ENCODE peak calls at places on chromosomes 13 and 19, in seven cellular contexts. W, T, Q, M, L, S and A are unnamed samples. For H3K9me3 and H3K4me1, the result is how much of the 10 kb centered on the place peaks cover.

GRCh38 chr13:36158606-36159005 is 27.4 kb upstream of the DCLK1 start:
- DNase-seq in S (no peak), T (no peak), W (no peak), Q (no peak), L (no peak), M (peak), A (no peak)

GRCh38 chr13:72255908-72256307 is 388.9 kb upstream of the DACH1 start:
- DNase-seq in L (no peak), T (no peak), S (no peak), W (peak), M (peak), Q (peak), A (no peak)

GRCh38 chr13:93004919-93005318 is 221.7 kb upstream of the GPC6 start:
- DNase-seq in S (no peak), L (no peak), M (no peak), Q (peak), T (no peak), W (no peak), A (no peak)

GRCh38 chr13:77040835-77041234 is 13.9 kb upstream of the FBXL3 start:
- DNase-seq in S (no peak), W (no peak), L (no peak), Q (no peak), T (no peak), M (no peak), A (no peak)

GRCh38 chr19:6126335-6126974 is 9.0 kb upstream of the ACSBG2 start:
- DNase-seq in M (peak), W (peak), L (no peak), S (no peak), Q (peak), T (no peak), A (no peak)

GRCh38 chr13:99275093-99275469 is 16.9 kb upstream of the GPR18 start:
- DNase-seq in M (peak), S (no peak), W (no peak), L (no peak), Q (no peak), T (peak), A (no peak)

GRCh38 chr19:6248856-6249255 is 30.9 kb downstream of the MLLT1 start:
- DNase-seq in T (no peak), S (no peak), W (no peak), L (no peak), Q (no peak), M (no peak), A (no peak)

GRCh38 chr19:41023193-41023592 is 32.1 kb downstream of the CYP2B6 start:
- DNase-seq in M (no peak), Q (no peak), W (no peak), T (no peak), S (no peak), L (no peak), A (no peak)

GRCh38 chr13:42041017-42041683 is 7.3 kb upstream of the DGKH start:
- DNase-seq in T (peak), Q (peak), W (peak), M (peak), S (no peak), L (no peak), A (peak)

GRCh38 chr19:54154603-54155345 is 4.7 kb downstream of the LENG1 start:
- DNase-seq in T (peak), W (no peak), Q (no peak), S (no peak), M (peak), L (no peak), A (no peak)

GRCh38 chr19:5289060-5289990 is 51.3 kb downstream of the PTPRS start:
- DNase-seq in W (no peak), L (no peak), M (no peak), Q (no peak), T (no peak), S (no peak), A (no peak)

GRCh38 chr19:27765912-27766725 is 1446.8 kb downstream of the UQCRFS1 start:
- DNase-seq in M (no peak), T (no peak), L (no peak), Q (no peak), W (no peak), S (no peak), A (no peak)
- H3K9me3 ChIP-seq in M (under half), T (under half), L (under half), Q (under half), W (under half), S (half or more), A (under half)

GRCh38 chr19:1274852-1275259 is 474 bp upstream of the FAM174C start:
- DNase-seq in T (no peak), S (no peak), W (no peak), L (no peak), M (no peak), Q (no peak), A (no peak)
- H3K4me1 ChIP-seq in T (half or more), S (half or more), W (half or more), L (half or more), M (half or more), Q (under half), A (under half)

GRCh38 chr19:18196511-18196845 is 3.5 kb downstream of the MPV17L2 start:
- DNase-seq in W (no peak), L (no peak), T (no peak), Q (no peak), M (no peak), S (no peak), A (no peak)

GRCh38 chr19:18192673-18193387 is at the start of gene MPV17L2:
- DNase-seq in W (peak), Q (peak), M (peak), L (peak), T (peak), S (peak), A (peak)

GRCh38 chr19:18194208-18194530 is 1.2 kb downstream of the MPV17L2 start:
- DNase-seq in M (no peak), W (no peak), Q (no peak), S (no peak), T (no peak), L (no peak), A (peak)

GRCh38 chr19:18193388-18194207 is 580 bp downstream of the MPV17L2 start:
- DNase-seq in T (no peak), S (no peak), M (no peak), L (no peak), W (no peak), Q (no peak), A (no peak)

GRCh38 chr19:18194554-18195238 is 1.7 kb downstream of the MPV17L2 start:
- DNase-seq in M (peak), L (no peak), S (no peak), W (peak), T (no peak), Q (peak), A (peak)
- H3K4me3 ChIP-seq in M (no peak), L (no peak), S (no peak), W (no peak), T (peak), Q (peak), A (no peak)

GRCh38 chr19:19710506-19710905 is 22.4 kb downstream of the ZNF14 start:
- DNase-seq in T (no peak), M (no peak), S (no peak), Q (no peak), W (no peak), L (no peak), A (no peak)

GRCh38 chr19:19711306-19711933 is 21.5 kb downstream of the ZNF14 start:
- DNase-seq in M (no peak), W (no peak), Q (no peak), S (no peak), L (no peak), T (no peak), A (no peak)

GRCh38 chr19:19711934-19712828 is 20.7 kb downstream of the ZNF14 start:
- DNase-seq in T (no peak), L (no peak), Q (no peak), M (no peak), S (no peak), W (no peak), A (no peak)
- H3K9me3 ChIP-seq in T (half or more), L (under half), Q (half or more), M (half or more), S (half or more), W (under half), A (under half)

GRCh38 chr19:13849991-13850909 is 26.7 kb upstream of the NANOS3 start:
- DNase-seq in T (peak), Q (peak), M (no peak), S (peak), L (peak), W (peak), A (peak)

GRCh38 chr19:13847900-13848677 is 28.8 kb upstream of the NANOS3 start:
- DNase-seq in M (no peak), W (no peak), T (no peak), L (no peak), Q (no peak), S (peak), A (no peak)

GRCh38 chr19:13847033-13847899 is 29.7 kb upstream of the NANOS3 start:
- DNase-seq in M (peak), Q (peak), T (peak), W (peak), L (peak), S (peak), A (peak)

GRCh38 chr19:13849277-13849676 is 27.7 kb upstream of the NANOS3 start:
- DNase-seq in Q (no peak), S (no peak), T (no peak), M (no peak), L (no peak), W (no peak), A (peak)

GRCh38 chr19:13848811-13849241 is 28.1 kb upstream of the NANOS3 start:
- DNase-seq in S (no peak), T (no peak), W (no peak), M (no peak), Q (no peak), L (no peak), A (no peak)
- H3K4me1 ChIP-seq in S (half or more), T (half or more), W (half or more), M (half or more), Q (under half), L (half or more), A (under half)

DNA sequence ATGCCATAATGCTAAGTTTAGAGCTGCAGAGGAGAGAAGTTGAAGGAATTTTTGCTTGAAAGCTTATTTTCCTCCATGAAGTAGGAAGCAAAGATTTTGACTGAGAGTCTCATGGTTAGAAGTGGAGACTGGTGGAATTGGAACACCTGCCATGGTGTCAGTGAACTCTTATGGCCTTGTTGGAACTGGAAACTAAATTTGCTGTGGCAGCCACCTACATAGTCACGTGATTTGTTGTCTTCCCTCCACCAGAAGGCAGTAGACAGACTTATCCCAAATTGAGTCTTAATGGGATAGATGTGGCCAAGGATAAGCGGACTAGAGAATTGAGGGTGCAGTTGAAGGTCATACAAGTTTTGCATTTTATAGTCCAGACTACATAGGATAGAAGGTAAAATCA is 22.1 kb downstream of the NDFIP2 start:
- DNase-seq in T (no peak), M (no peak), L (no peak), S (no peak), Q (no peak), W (no peak), A (no peak)
- H3K4me3 ChIP-seq in T (no peak), M (no peak), L (no peak), S (no peak), Q (no peak), W (no peak), A (no peak)